ENCODE peak calls at places on chromosome 13, in nine cellular contexts. P is colonic mucosa, O is AG09309, H is nephron progenitor cell, R is GM10248, Z is cardiac fibroblast, M is glutamatergic neuron, Y is WERI-Rb-1, F is cardiac muscle cell. V is an unnamed sample.

GRCh38 chr13:105804561-105805190 is 730.8 kb downstream of the EFNB2 start:
- DNase-seq in Y (no peak), M (no peak), P (no peak), Z (peak), R (no peak), F (peak), H (no peak), O (peak), V (peak)

GRCh38 chr13:31234729-31235128 is 35.0 kb downstream of the B3GLCT start:
- DNase-seq in R (no peak), Y (no peak), F (peak), P (no peak), Z (peak), O (no peak), H (no peak), M (no peak), V (no peak)

GRCh38 chr13:30730526-30730925 is 4.8 kb upstream of the ALOX5AP start:
- DNase-seq in H (peak), Y (no peak), F (no peak), R (no peak), P (no peak), M (peak), O (no peak), Z (no peak), V (no peak)

GRCh38 chr13:27481766-27482165 is 31.4 kb upstream of the MTIF3 start:
- DNase-seq in R (no peak), O (no peak), F (peak), M (peak), H (peak), Y (peak), P (peak), Z (peak), V (no peak)

GRCh38 chr13:113789167-113789566 is 30.1 kb downstream of the TMEM255B start:
- DNase-seq in F (no peak), P (no peak), Y (no peak), O (no peak), Z (no peak), H (no peak), M (no peak), R (no peak), V (no peak)

GRCh38 chr13:23673354-23673753 is 103.1 kb downstream of the TNFRSF19 start:
- DNase-seq in Y (no peak), O (peak), H (no peak), P (no peak), R (no peak), M (no peak), F (peak), Z (peak), V (peak)

GRCh38 chr13:101242720-101243119 is 173.6 kb downstream of the NALCN start:
- DNase-seq in F (no peak), P (no peak), H (no peak), Z (peak), R (no peak), O (no peak), Y (no peak), M (no peak), V (peak)

GRCh38 chr13:111256946-111257345 is 63.5 kb upstream of the TEX29 start:
- DNase-seq in Z (no peak), M (no peak), P (no peak), O (no peak), H (no peak), Y (peak), F (no peak), R (no peak), V (no peak)

GRCh38 chr13:87972568-87972967 is 301.4 kb downstream of the SLITRK5 start:
- DNase-seq in O (no peak), P (no peak), Z (no peak), Y (no peak), M (no peak), R (no peak), F (no peak), H (no peak), V (no peak)

GRCh38 chr13:112341446-112341845 is 34.7 kb upstream of the SPACA7 start:
- DNase-seq in F (no peak), M (no peak), O (no peak), P (no peak), H (no peak), Z (no peak), Y (no peak), R (no peak), V (no peak)

GRCh38 chr13:79056706-79057105 is 349.3 kb downstream of the RBM26 start:
- DNase-seq in M (peak), F (no peak), P (no peak), Y (no peak), Z (no peak), H (no peak), R (no peak), O (no peak), V (no peak)

GRCh38 chr13:79060216-79060615 is 345.8 kb downstream of the RBM26 start:
- DNase-seq in Z (no peak), P (no peak), H (no peak), F (no peak), Y (no peak), O (no peak), R (no peak), M (no peak), V (no peak)

DNA sequence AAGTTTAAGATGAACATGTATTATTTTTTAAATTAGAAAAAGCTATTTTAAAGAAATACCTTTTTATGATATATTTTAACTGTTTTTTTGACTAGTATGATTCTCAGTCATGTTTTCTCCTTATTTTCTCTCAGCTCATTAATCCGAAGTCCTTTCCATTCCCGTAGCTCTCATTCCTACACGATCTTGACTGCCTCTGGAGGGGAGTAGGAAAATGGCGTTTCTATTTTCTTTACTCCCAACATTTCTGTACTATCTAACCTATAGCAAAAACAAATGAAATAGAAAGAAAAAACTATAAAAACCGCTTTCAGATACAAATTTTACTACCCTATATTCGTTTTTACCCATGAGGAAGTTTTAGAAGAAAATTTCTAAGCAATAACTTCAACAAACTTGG is 343.8 kb downstream of the RBM26 start:
- DNase-seq in F (no peak), Y (no peak), O (no peak), Z (no peak), P (no peak), M (no peak), H (no peak), R (no peak), V (no peak)
- TF ChIP-seq CTCF in F (no peak), Y (no peak), O (no peak), Z (no peak), P (no peak), M (no peak), H (no peak), R (no peak), V (no peak)

DNA sequence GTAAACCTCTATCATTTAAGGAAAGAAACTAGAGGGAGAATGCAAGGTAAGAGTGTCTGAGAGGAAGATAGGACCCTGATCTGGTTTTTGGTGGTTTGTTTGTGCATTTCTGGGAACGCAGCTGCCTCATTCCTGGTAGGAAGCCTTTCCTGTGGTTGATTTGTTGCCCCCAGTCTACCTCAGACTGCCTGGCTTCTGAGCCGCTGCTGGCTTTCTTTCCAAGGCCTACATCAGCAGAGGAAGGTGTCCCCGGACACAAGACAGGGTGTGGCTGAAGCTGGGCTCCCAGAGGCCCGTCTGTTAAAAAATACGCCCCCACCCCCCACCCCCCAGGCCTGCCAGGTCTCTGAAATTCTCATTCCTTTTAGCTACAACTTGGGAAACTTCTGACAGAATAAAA is 42.6 kb downstream of the C13orf42 start:
- DNase-seq in Y (no peak), Z (no peak), R (no peak), O (no peak), P (no peak), M (no peak), F (no peak), H (no peak), V (no peak)
- TF ChIP-seq CTCF in Y (no peak), Z (no peak), R (no peak), O (no peak), P (no peak), M (no peak), F (no peak), H (no peak), V (no peak)

GRCh38 chr13:25179810-25180437 is 7.8 kb upstream of the AMER2 start:
- DNase-seq in R (no peak), F (peak), M (no peak), H (no peak), Z (no peak), P (no peak), Y (peak), O (no peak), V (no peak)

GRCh38 chr13:25180450-25180794 is 8.3 kb upstream of the AMER2 start:
- DNase-seq in F (no peak), M (no peak), O (no peak), P (no peak), Y (peak), R (no peak), H (no peak), Z (no peak), V (no peak)

GRCh38 chr13:25178070-25178469 is 6.0 kb upstream of the AMER2 start:
- DNase-seq in H (no peak), M (no peak), P (no peak), F (no peak), Z (no peak), O (no peak), R (no peak), Y (no peak), V (no peak)

GRCh38 chr13:25177636-25178035 is 5.5 kb upstream of the AMER2 start:
- DNase-seq in R (no peak), Z (no peak), P (no peak), O (no peak), M (no peak), F (no peak), H (no peak), Y (no peak), V (no peak)

GRCh38 chr13:25179011-25179410 is 6.9 kb upstream of the AMER2 start:
- DNase-seq in H (no peak), Y (peak), O (no peak), R (no peak), Z (no peak), F (no peak), M (no peak), P (no peak), V (no peak)
- TF ChIP-seq CTCF in H (no peak), Y (no peak), O (no peak), R (no peak), Z (no peak), F (no peak), M (no peak), P (no peak), V (no peak)

DNA sequence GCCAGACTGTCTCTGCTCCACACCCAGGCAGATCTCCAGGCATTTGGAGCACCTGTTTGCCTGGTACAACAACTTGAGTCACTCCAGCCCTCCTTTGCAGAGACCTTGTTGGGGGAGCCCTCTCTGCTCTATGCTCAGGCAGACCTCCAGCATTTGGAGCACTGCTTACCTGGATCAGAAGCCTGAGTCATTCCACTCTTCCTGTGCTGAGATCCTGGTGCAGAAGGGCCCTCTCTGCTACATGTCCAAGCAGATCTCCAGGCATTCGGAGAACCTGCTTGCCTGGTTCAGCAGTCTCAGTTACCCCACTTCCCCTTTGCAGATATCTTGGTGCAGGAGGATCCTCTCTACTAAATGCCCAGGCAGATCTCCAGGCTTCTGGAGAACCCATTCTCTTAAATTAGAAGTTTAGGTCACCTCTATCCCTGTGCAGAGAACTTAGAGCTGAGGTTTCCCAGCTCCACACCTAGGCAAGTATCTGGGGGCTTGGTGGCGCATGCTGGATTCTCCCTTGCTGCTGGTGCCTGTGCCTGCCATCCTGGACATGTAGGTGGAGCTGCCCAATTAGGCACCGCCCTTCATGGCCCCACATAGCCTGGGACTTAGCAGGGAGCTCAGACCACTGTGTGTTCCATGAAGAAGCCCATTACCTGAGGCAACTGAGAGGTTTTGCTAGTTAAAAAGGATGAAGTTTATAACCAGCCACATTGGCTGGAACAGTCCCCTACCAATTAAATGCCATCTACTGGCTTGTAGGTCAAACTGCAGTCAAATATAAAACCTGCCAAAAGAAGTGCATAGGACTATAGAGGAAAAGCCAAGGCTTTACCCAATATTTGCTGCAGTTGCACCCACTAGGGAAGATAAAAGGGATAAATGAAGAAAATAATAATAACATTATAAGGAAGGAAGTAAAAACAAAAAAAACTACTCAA is 97.6 kb upstream of the SLITRK6 start:
- DNase-seq in H (no peak), Y (no peak), Z (no peak), M (no peak), R (no peak), P (no peak), O (no peak), F (no peak), V (peak)
- TF ChIP-seq CTCF in H (peak), Y (peak), Z (no peak), M (peak), R (no peak), P (no peak), O (no peak), F (no peak), V (peak)

DNA sequence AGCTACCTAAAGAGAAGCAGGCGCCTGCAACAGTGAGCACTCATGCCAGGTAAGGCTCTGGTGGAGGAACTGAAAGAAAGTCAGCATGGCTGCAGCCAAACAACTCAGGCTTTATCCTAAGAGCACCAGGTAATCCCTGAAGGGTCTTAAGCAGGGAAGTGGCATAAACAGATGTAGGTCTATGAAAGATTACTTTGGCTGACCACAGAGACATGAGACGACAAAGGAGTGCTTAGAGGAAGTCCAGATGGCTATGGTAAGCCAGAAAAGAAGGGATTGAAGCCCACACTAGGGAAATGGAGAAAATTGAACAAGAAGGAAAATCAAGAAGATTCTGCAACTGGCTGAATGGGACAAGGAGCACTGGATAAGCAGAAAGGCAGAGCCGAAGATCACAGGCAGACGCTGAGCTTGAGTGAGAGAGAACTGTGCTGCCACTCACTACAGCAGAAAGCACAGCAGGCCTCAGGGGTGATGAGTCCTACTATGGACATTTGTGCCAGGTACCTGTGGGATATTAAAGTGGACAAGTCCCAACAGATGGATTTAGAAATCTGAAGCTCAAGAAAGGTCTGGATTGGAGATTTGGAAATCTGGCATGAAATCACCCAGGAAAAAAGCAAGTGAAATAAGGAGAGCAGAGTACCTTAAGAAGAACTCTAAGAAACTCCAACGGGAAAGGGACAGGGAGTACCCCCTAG is 4.2 kb downstream of the RCBTB1 start:
- DNase-seq in H (no peak), F (no peak), O (no peak), M (no peak), Z (no peak), R (no peak), Y (peak), P (no peak), V (no peak)
- TF ChIP-seq CTCF in H (no peak), F (no peak), O (no peak), M (no peak), Z (no peak), R (no peak), Y (no peak), P (no peak), V (no peak)

GRCh38 chr13:25503856-25504255 is 132.1 kb downstream of the ATP8A2 start:
- DNase-seq in P (no peak), O (no peak), H (no peak), Z (no peak), M (no peak), F (no peak), R (no peak), Y (no peak), V (no peak)
- TF ChIP-seq CTCF in P (no peak), O (no peak), H (no peak), Z (no peak), M (no peak), F (no peak), R (no peak), Y (no peak), V (no peak)

DNA sequence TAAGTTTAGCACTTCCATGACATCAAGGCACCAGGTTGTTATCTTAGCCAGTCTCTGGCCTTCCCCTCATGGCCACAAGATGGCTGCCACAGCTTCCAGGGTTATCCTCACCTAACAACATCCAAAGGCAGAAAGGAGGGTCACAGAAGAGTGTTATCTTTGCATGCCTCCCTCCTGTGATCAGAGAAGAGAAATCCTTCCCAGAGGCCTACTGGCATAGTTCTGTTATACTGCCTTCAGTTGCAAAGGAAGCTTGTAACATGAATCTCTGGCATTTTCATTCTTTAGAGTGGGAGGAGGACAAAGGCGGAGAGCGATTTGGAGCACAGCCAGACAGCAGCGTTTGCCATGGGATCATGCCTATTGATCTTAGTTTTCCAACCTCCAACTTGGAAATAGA is 135.6 kb downstream of the DNAJC15 start:
- DNase-seq in Y (no peak), Z (peak), F (peak), R (no peak), P (no peak), H (no peak), O (no peak), M (no peak), V (peak)
- TF ChIP-seq CTCF in Y (no peak), Z (peak), F (peak), R (no peak), P (no peak), H (no peak), O (no peak), M (peak), V (peak)

GRCh38 chr13:107144432-107144831 is 576.5 kb upstream of the ARGLU1 start:
- DNase-seq in M (no peak), O (no peak), F (peak), Y (no peak), P (no peak), R (no peak), H (no peak), Z (peak), V (no peak)

GRCh38 chr13:107133950-107134349 is 566.0 kb upstream of the ARGLU1 start:
- DNase-seq in M (no peak), R (no peak), O (no peak), F (no peak), Z (no peak), H (no peak), P (no peak), Y (no peak), V (no peak)

GRCh38 chr13:107138987-107139386 is 571.0 kb upstream of the ARGLU1 start:
- DNase-seq in M (no peak), P (no peak), F (no peak), Z (no peak), O (no peak), H (no peak), Y (no peak), R (no peak), V (no peak)

GRCh38 chr13:107141767-107142166 is 573.8 kb upstream of the ARGLU1 start:
- DNase-seq in M (no peak), R (no peak), P (no peak), Z (no peak), F (no peak), Y (no peak), H (no peak), O (no peak), V (no peak)

GRCh38 chr13:107138468-107138867 is 570.5 kb upstream of the ARGLU1 start:
- DNase-seq in M (peak), P (no peak), R (no peak), Y (peak), O (no peak), F (no peak), Z (no peak), H (no peak), V (no peak)
- TF ChIP-seq CTCF in M (no peak), P (no peak), R (no peak), Y (peak), O (no peak), F (no peak), Z (no peak), H (no peak), V (no peak)

GRCh38 chr13:51122868-51123267 is 11.8 kb upstream of the C13orf42 start:
- DNase-seq in R (no peak), Z (no peak), M (no peak), O (no peak), Y (peak), H (no peak), F (no peak), P (no peak), V (no peak)

GRCh38 chr13:51130348-51130747 is 19.3 kb upstream of the C13orf42 start:
- DNase-seq in Z (no peak), F (no peak), H (no peak), M (no peak), Y (no peak), P (no peak), O (no peak), R (no peak), V (no peak)

DNA sequence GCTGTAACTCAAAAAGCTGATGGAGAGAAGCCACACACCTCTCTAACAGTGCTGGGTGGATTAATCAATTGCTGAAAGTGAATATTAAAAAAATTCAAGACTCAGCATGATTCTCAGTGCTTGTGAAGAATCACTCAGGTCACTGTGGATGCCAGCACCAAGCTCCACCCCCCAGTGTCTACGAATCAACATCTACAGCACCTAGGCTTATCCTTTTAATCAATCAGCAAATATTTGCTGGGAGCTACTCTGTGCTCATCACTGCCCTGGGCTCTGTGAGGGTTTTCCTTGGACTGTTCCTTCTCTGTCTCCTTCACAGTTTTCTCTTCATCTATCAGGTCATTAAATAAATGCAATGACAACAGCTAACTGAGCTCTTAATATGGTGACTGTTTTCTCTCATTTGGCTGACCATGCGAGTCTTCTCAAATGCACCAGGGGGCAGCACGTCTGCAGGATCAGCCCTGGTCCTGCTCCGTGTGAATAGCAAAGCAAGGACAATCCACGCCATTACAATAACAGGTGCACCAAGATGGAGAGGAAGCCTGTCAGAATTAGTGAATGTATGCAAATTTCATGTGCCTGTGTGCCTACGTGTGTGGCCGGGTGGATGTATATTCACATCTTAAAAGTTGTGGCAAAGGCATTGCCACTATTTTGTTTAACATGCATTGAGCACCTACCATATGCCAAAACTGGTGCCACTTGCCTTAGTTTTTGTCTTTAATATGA is 14.6 kb upstream of the C13orf42 start:
- DNase-seq in H (peak), Y (peak), O (peak), Z (peak), F (peak), P (peak), R (peak), M (peak), V (no peak)
- TF ChIP-seq CTCF in H (peak), Y (peak), O (peak), Z (peak), F (peak), P (peak), R (peak), M (peak), V (peak)

V was measured in foreskin keratinocyte.